ENCODE peak calls at places on chromosomes 5 and 9, in four cellular contexts. D, T, L and G are unnamed samples.

GRCh38 chr9:127634021-127634420 is 21.9 kb downstream of the STXBP1 start:
- DNase-seq in L (no peak), D (no peak), T (no peak), G (no peak)

GRCh38 chr9:75906531-75906930 is 16.1 kb downstream of the PCSK5 start:
- DNase-seq in D (no peak), L (no peak), T (no peak), G (no peak)

GRCh38 chr9:133708770-133709611 is 29.2 kb downstream of the SARDH start:
- DNase-seq in D (no peak), L (no peak), T (no peak), G (peak)

GRCh38 chr9:132663120-132663519 is 6.7 kb downstream of the DDX31 start:
- DNase-seq in L (no peak), D (no peak), T (no peak), G (no peak)

GRCh38 chr5:121025671-121026070 is 561.6 kb downstream of the PRR16 start:
- DNase-seq in T (no peak), L (no peak), D (no peak), G (no peak)

GRCh38 chr9:115400801-115401200 is 282.8 kb upstream of the TNC start:
- DNase-seq in D (no peak), L (no peak), T (no peak), G (no peak)

GRCh38 chr5:76813982-76814562 is 4.8 kb upstream of the F2RL1 start:
- DNase-seq in T (peak), L (no peak), D (no peak), G (no peak)

GRCh38 chr5:112684737-112685136 is 52.9 kb upstream of the APC start:
- DNase-seq in D (no peak), T (no peak), L (no peak), G (no peak)

GRCh38 chr5:131163315-131164119 is 1.5 kb downstream of the HINT1 start:
- DNase-seq in T (peak), L (peak), D (no peak), G (no peak)

GRCh38 chr9:98391406-98391805 is 136.0 kb upstream of the TBC1D2 start:
- DNase-seq in D (no peak), T (no peak), L (no peak), G (no peak)

GRCh38 chr9:4640027-4640426 is 22.1 kb upstream of the PLPP6 start:
- DNase-seq in D (no peak), L (peak), T (peak), G (no peak)

GRCh38 chr9:114792396-114792795 is 13.4 kb downstream of the TNFSF15 start:
- DNase-seq in L (no peak), D (no peak), T (no peak), G (no peak)

GRCh38 chr5:128234928-128235641 is 151.5 kb downstream of the SLC12A2 start:
- DNase-seq in T (no peak), D (no peak), L (no peak), G (no peak)

GRCh38 chr5:59218424-59219045 is 635.7 kb downstream of the RAB3C start:
- DNase-seq in L (no peak), T (peak), D (no peak), G (no peak)

GRCh38 chr5:142181547-142182191 is 73.1 kb downstream of the NDFIP1 start:
- DNase-seq in L (no peak), D (no peak), T (peak), G (no peak)

GRCh38 chr9:6646028-6646636 is 603 bp upstream of the GLDC start:
- DNase-seq in T (peak), D (no peak), L (no peak), G (no peak)

GRCh38 chr9:125432715-125433385 is 171.2 kb downstream of the GAPVD1 start:
- DNase-seq in T (no peak), L (no peak), D (no peak), G (no peak)

GRCh38 chr5:67235399-67236110 is 39.0 kb upstream of the CD180 start:
- DNase-seq in T (peak), L (no peak), D (no peak), G (no peak)

GRCh38 chr9:127402401-127403090 is 5.6 kb downstream of the SLC2A8 start:
- DNase-seq in D (no peak), T (no peak), L (no peak), G (no peak)

GRCh38 chr9:99023831-99024230 is 80.1 kb downstream of the COL15A1 start:
- DNase-seq in D (no peak), T (no peak), L (no peak), G (no peak)

GRCh38 chr5:1322955-1323802 is 21.7 kb downstream of the CLPTM1L start:
- DNase-seq in T (no peak), D (no peak), L (no peak), G (no peak)

GRCh38 chr5:141135030-141135717 is at the start of gene PCDHB5:
- DNase-seq in T (no peak), D (peak), L (peak), G (no peak)

GRCh38 chr5:67028371-67028770 is 168.2 kb downstream of the CD180 start:
- DNase-seq in L (no peak), D (no peak), T (no peak), G (no peak)

GRCh38 chr5:77200663-77201062 is 9.8 kb upstream of the PDE8B start:
- DNase-seq in L (no peak), D (no peak), T (no peak), G (no peak)

GRCh38 chr5:118450924-118451332 is 537.4 kb downstream of the DTWD2 start:
- DNase-seq in L (no peak), T (no peak), D (no peak), G (no peak)

GRCh38 chr5:71807909-71808308 is 88.8 kb downstream of the CARTPT start:
- DNase-seq in L (no peak), D (no peak), T (no peak), G (no peak)

GRCh38 chr9:34374339-34374738 is 2.4 kb downstream of the MYORG start:
- DNase-seq in L (no peak), T (no peak), D (no peak), G (no peak)

GRCh38 chr9:112355305-112355953 is 22.0 kb upstream of the PTBP3 start:
- DNase-seq in L (no peak), T (no peak), D (no peak), G (no peak)

GRCh38 chr9:136865768-136866103 is 372 bp downstream of the EDF1 start:
- DNase-seq in D (no peak), T (no peak), L (no peak), G (no peak)

GRCh38 chr5:91180506-91180905 is 202.6 kb downstream of the ARRDC3 start:
- DNase-seq in T (no peak), D (no peak), L (no peak), G (no peak)

GRCh38 chr5:36507332-36507952 is 99.0 kb upstream of the SLC1A3 start:
- DNase-seq in L (peak), D (peak), T (peak), G (peak)

GRCh38 chr5:36505021-36505420 is 101.4 kb upstream of the SLC1A3 start:
- DNase-seq in T (no peak), D (no peak), L (no peak), G (no peak)

GRCh38 chr5:36502608-36503007 is 103.8 kb upstream of the SLC1A3 start:
- DNase-seq in L (no peak), D (no peak), T (no peak), G (no peak)
- TF ChIP-seq BRCA1 in L (no peak), D (no peak), T (no peak), G (no peak)

DNA sequence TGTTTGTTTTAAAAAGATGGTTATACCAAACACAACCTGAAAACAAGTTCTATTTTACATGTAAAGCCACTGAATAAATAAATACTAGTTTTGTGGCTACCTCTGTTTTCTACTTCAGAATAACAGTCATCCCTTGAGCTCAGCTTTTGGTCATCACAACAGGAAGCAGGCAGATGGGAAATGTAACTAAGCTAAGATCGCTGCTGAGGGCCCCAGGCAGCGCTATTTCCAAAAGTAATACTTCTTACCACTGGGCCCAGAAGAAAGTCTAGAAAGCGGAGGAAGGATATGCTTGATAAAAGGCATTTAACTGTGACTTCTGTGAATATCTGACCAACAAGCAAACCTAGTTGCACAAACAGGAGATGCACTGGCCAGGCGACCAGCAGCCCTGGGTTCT is 61.4 kb downstream of the SERINC5 start:
- DNase-seq in L (no peak), T (no peak), D (no peak), G (no peak)
- H3K4me2 ChIP-seq in L (no peak), T (no peak), D (no peak), G (no peak)

GRCh38 chr5:125004009-125004408 is 257.6 kb upstream of the ZNF608 start:
- DNase-seq in D (no peak), L (no peak), T (no peak), G (no peak)

GRCh38 chr5:125002727-125003598 is 256.5 kb upstream of the ZNF608 start:
- DNase-seq in L (no peak), D (no peak), T (no peak), G (peak)

GRCh38 chr5:125011014-125011413 is 264.6 kb upstream of the ZNF608 start:
- DNase-seq in T (no peak), L (no peak), D (no peak), G (peak)

GRCh38 chr5:125005287-125005686 is 258.8 kb upstream of the ZNF608 start:
- DNase-seq in L (no peak), T (no peak), D (no peak), G (no peak)

DNA sequence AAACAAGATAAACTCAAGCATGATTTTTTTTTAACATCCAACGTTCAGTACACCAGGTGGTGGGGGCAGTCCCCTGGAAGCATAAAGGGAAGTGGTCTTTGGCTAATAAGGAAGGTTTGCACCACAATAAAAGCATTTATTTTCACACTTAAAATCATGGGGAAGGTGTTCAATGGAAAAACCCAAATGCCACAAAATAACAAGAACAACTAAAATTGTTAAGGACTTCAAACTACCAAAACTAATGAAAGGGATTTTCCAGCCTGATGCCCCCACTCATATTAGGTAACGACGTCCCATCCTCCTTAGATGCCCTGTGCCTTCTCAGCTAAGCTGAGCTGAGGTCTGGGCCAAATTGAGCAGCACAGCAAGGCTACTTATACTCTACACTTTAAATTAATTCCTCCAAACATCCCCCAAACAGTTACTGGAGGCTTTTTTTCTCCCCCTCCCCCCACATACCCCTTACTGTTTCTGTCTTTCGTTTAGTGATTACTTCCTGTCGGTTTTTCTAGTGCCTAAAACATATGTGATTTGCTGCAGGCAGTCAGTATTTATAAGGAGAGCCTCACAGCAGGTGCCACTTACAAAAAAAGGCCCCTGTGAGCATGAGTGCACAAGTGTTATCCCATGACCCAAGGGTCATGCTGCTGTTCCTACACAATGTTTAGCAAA is 259.7 kb upstream of the ZNF608 start:
- DNase-seq in T (no peak), L (no peak), D (no peak), G (peak)
- TF ChIP-seq POLR2A in T (no peak), L (no peak), D (no peak), G (no peak)

DNA sequence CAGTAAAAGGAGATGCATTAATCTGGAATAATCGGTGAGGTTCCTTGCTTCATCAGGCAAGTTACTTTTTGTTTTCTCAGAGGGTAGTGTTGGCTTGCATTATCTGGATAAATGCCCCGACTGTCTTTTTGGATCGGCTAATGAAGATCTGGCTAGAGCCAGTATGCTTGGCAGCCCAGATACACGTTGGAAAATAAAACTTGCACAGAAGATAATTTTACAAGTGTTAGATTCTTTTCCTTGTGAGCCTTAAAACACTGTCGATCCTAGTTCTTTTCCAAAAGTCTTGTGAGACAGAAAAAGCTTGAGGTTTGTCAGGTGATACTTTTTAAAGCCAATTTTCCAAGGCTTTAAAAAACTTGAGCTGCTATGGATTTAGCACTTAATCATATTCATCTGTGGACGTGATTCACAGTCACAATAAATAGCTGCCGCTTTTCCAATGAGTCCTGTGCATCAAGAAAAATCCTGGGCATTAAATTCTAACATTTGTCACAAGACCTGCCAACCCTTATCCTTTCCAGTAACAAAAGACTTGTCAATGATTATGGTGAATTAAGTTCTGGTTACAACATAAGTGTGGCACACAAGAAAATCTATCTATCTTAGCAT is 68.5 kb downstream of the PRLR start:
- DNase-seq in T (no peak), D (no peak), L (no peak), G (no peak)
- TF ChIP-seq BRCA1 in T (no peak), D (no peak), L (no peak), G (no peak)